ENCODE peak calls at places on chromosome 7, in six cellular contexts. One of them, this sample, is unnamed.

GRCh38 chr7:36677769-36678435 is 46.4 kb downstream of the AOAH start:
- DNase-seq in stimulated activated CD4-positive, alpha-beta T cell treated with anti-CD3 and anti-CD28 coated beads, TNF-alpha, amount 100 ng/mL, for 24 hours: peak; percentile 62
- DNase-seq in NCI-H1694: no peak
- DNase-seq in T-cell: peak; percentile 19
- DNase-seq in lower lobe of right lung: no peak
- DNase-seq in activated T-helper 1 cell treated with anti-CD3 and anti-CD28 coated beads, Interleukin-2, amount 50 U/mL, for 16 hours: peak; percentile 34
- DNase-seq in this sample: no peak

GRCh38 chr7:41478187-41478586 is 224.7 kb downstream of the INHBA start:
- DNase-seq in stimulated activated CD4-positive, alpha-beta T cell treated with anti-CD3 and anti-CD28 coated beads, TNF-alpha, amount 100 ng/mL, for 24 hours: no peak
- DNase-seq in NCI-H1694: no peak
- DNase-seq in activated T-helper 1 cell treated with anti-CD3 and anti-CD28 coated beads, Interleukin-2, amount 50 U/mL, for 16 hours: no peak
- DNase-seq in lower lobe of right lung: no peak
- DNase-seq in T-cell: no peak
- DNase-seq in this sample: no peak

GRCh38 chr7:20280475-20281351 is 50.0 kb upstream of the ITGB8 start:
- DNase-seq in stimulated activated CD4-positive, alpha-beta T cell treated with anti-CD3 and anti-CD28 coated beads, TNF-alpha, amount 100 ng/mL, for 24 hours: no peak
- DNase-seq in T-cell: no peak
- DNase-seq in activated T-helper 1 cell treated with anti-CD3 and anti-CD28 coated beads, Interleukin-2, amount 50 U/mL, for 16 hours: no peak
- DNase-seq in lower lobe of right lung: no peak
- DNase-seq in NCI-H1694: no peak
- DNase-seq in this sample: no peak

GRCh38 chr7:50159154-50159553 is 66.1 kb upstream of the ZPBP start:
- DNase-seq in NCI-H1694: no peak
- DNase-seq in activated T-helper 1 cell treated with anti-CD3 and anti-CD28 coated beads, Interleukin-2, amount 50 U/mL, for 16 hours: no peak
- DNase-seq in stimulated activated CD4-positive, alpha-beta T cell treated with anti-CD3 and anti-CD28 coated beads, TNF-alpha, amount 100 ng/mL, for 24 hours: no peak
- DNase-seq in lower lobe of right lung: no peak
- DNase-seq in T-cell: no peak
- DNase-seq in this sample: no peak

GRCh38 chr7:13742719-13743640 is 246.5 kb downstream of the ETV1 start:
- DNase-seq in lower lobe of right lung: peak; percentile 35
- DNase-seq in NCI-H1694: peak; percentile 16
- DNase-seq in activated T-helper 1 cell treated with anti-CD3 and anti-CD28 coated beads, Interleukin-2, amount 50 U/mL, for 16 hours: no peak
- DNase-seq in stimulated activated CD4-positive, alpha-beta T cell treated with anti-CD3 and anti-CD28 coated beads, TNF-alpha, amount 100 ng/mL, for 24 hours: no peak
- DNase-seq in T-cell: no peak
- DNase-seq in this sample: no peak

GRCh38 chr7:73779517-73779916 is 9.4 kb upstream of the CLDN3 start:
- DNase-seq in lower lobe of right lung: no peak
- DNase-seq in stimulated activated CD4-positive, alpha-beta T cell treated with anti-CD3 and anti-CD28 coated beads, TNF-alpha, amount 100 ng/mL, for 24 hours: no peak
- DNase-seq in T-cell: no peak
- DNase-seq in activated T-helper 1 cell treated with anti-CD3 and anti-CD28 coated beads, Interleukin-2, amount 50 U/mL, for 16 hours: no peak
- DNase-seq in NCI-H1694: no peak
- DNase-seq in this sample: no peak

GRCh38 chr7:106313456-106313891 is 28.7 kb upstream of the NAMPT start:
- DNase-seq in T-cell: no peak
- DNase-seq in NCI-H1694: no peak
- DNase-seq in activated T-helper 1 cell treated with anti-CD3 and anti-CD28 coated beads, Interleukin-2, amount 50 U/mL, for 16 hours: no peak
- DNase-seq in stimulated activated CD4-positive, alpha-beta T cell treated with anti-CD3 and anti-CD28 coated beads, TNF-alpha, amount 100 ng/mL, for 24 hours: no peak
- DNase-seq in lower lobe of right lung: no peak
- DNase-seq in this sample: no peak

GRCh38 chr7:134553976-134554375 is 5.1 kb downstream of the AKR1B15 start:
- DNase-seq in NCI-H1694: no peak
- DNase-seq in activated T-helper 1 cell treated with anti-CD3 and anti-CD28 coated beads, Interleukin-2, amount 50 U/mL, for 16 hours: no peak
- DNase-seq in T-cell: no peak
- DNase-seq in lower lobe of right lung: no peak
- DNase-seq in stimulated activated CD4-positive, alpha-beta T cell treated with anti-CD3 and anti-CD28 coated beads, TNF-alpha, amount 100 ng/mL, for 24 hours: no peak
- DNase-seq in this sample: no peak

GRCh38 chr7:1531263-1531978 is 919 bp downstream of the MAFK start:
- DNase-seq in activated T-helper 1 cell treated with anti-CD3 and anti-CD28 coated beads, Interleukin-2, amount 50 U/mL, for 16 hours: peak; percentile 36
- DNase-seq in stimulated activated CD4-positive, alpha-beta T cell treated with anti-CD3 and anti-CD28 coated beads, TNF-alpha, amount 100 ng/mL, for 24 hours: no peak
- DNase-seq in T-cell: peak; percentile 27
- DNase-seq in NCI-H1694: no peak
- DNase-seq in lower lobe of right lung: no peak
- DNase-seq in this sample: no peak

GRCh38 chr7:153829523-153829922 is 222.7 kb upstream of the DPP6 start:
- DNase-seq in T-cell: no peak
- DNase-seq in stimulated activated CD4-positive, alpha-beta T cell treated with anti-CD3 and anti-CD28 coated beads, TNF-alpha, amount 100 ng/mL, for 24 hours: no peak
- DNase-seq in lower lobe of right lung: no peak
- DNase-seq in activated T-helper 1 cell treated with anti-CD3 and anti-CD28 coated beads, Interleukin-2, amount 50 U/mL, for 16 hours: no peak
- DNase-seq in NCI-H1694: no peak
- DNase-seq in this sample: no peak

GRCh38 chr7:20301311-20301939 is 29.3 kb upstream of the ITGB8 start:
- DNase-seq in NCI-H1694: no peak
- DNase-seq in T-cell: no peak
- DNase-seq in activated T-helper 1 cell treated with anti-CD3 and anti-CD28 coated beads, Interleukin-2, amount 50 U/mL, for 16 hours: no peak
- DNase-seq in lower lobe of right lung: no peak
- DNase-seq in stimulated activated CD4-positive, alpha-beta T cell treated with anti-CD3 and anti-CD28 coated beads, TNF-alpha, amount 100 ng/mL, for 24 hours: no peak
- DNase-seq in this sample: no peak

GRCh38 chr7:66236713-66237303 is 31.7 kb downstream of the TPST1 start:
- DNase-seq in lower lobe of right lung: no peak
- DNase-seq in stimulated activated CD4-positive, alpha-beta T cell treated with anti-CD3 and anti-CD28 coated beads, TNF-alpha, amount 100 ng/mL, for 24 hours: no peak
- DNase-seq in activated T-helper 1 cell treated with anti-CD3 and anti-CD28 coated beads, Interleukin-2, amount 50 U/mL, for 16 hours: no peak
- DNase-seq in T-cell: no peak
- DNase-seq in NCI-H1694: no peak
- DNase-seq in this sample: no peak

GRCh38 chr7:1331026-1331425 is 98.4 kb downstream of the UNCX start:
- DNase-seq in lower lobe of right lung: peak; percentile 24
- DNase-seq in stimulated activated CD4-positive, alpha-beta T cell treated with anti-CD3 and anti-CD28 coated beads, TNF-alpha, amount 100 ng/mL, for 24 hours: no peak
- DNase-seq in NCI-H1694: no peak
- DNase-seq in T-cell: no peak
- DNase-seq in activated T-helper 1 cell treated with anti-CD3 and anti-CD28 coated beads, Interleukin-2, amount 50 U/mL, for 16 hours: no peak
- DNase-seq in this sample: no peak

GRCh38 chr7:105638942-105639495 is 57.7 kb upstream of the EFCAB10 start:
- DNase-seq in NCI-H1694: no peak
- DNase-seq in T-cell: no peak
- DNase-seq in lower lobe of right lung: no peak
- DNase-seq in stimulated activated CD4-positive, alpha-beta T cell treated with anti-CD3 and anti-CD28 coated beads, TNF-alpha, amount 100 ng/mL, for 24 hours: no peak
- DNase-seq in activated T-helper 1 cell treated with anti-CD3 and anti-CD28 coated beads, Interleukin-2, amount 50 U/mL, for 16 hours: no peak
- DNase-seq in this sample: no peak

GRCh38 chr7:106345421-106346166 is 60.8 kb upstream of the NAMPT start:
- DNase-seq in T-cell: no peak
- DNase-seq in activated T-helper 1 cell treated with anti-CD3 and anti-CD28 coated beads, Interleukin-2, amount 50 U/mL, for 16 hours: peak; percentile 37
- DNase-seq in stimulated activated CD4-positive, alpha-beta T cell treated with anti-CD3 and anti-CD28 coated beads, TNF-alpha, amount 100 ng/mL, for 24 hours: peak; percentile 53
- DNase-seq in NCI-H1694: no peak
- DNase-seq in lower lobe of right lung: no peak
- DNase-seq in this sample: no peak

GRCh38 chr7:131105294-131105802 is 222.3 kb upstream of the MKLN1 start:
- DNase-seq in NCI-H1694: no peak
- DNase-seq in activated T-helper 1 cell treated with anti-CD3 and anti-CD28 coated beads, Interleukin-2, amount 50 U/mL, for 16 hours: no peak
- DNase-seq in T-cell: no peak
- DNase-seq in stimulated activated CD4-positive, alpha-beta T cell treated with anti-CD3 and anti-CD28 coated beads, TNF-alpha, amount 100 ng/mL, for 24 hours: no peak
- DNase-seq in lower lobe of right lung: no peak
- DNase-seq in this sample: no peak

GRCh38 chr7:142806021-142806353 is 35.2 kb downstream of the PRSS2 start:
- DNase-seq in stimulated activated CD4-positive, alpha-beta T cell treated with anti-CD3 and anti-CD28 coated beads, TNF-alpha, amount 100 ng/mL, for 24 hours: no peak
- DNase-seq in activated T-helper 1 cell treated with anti-CD3 and anti-CD28 coated beads, Interleukin-2, amount 50 U/mL, for 16 hours: no peak
- DNase-seq in T-cell: no peak
- DNase-seq in NCI-H1694: no peak
- DNase-seq in lower lobe of right lung: no peak
- DNase-seq in this sample: no peak

GRCh38 chr7:95367606-95368005 is 28.6 kb downstream of the PON3 start:
- DNase-seq in NCI-H1694: no peak
- DNase-seq in T-cell: no peak
- DNase-seq in stimulated activated CD4-positive, alpha-beta T cell treated with anti-CD3 and anti-CD28 coated beads, TNF-alpha, amount 100 ng/mL, for 24 hours: no peak
- DNase-seq in lower lobe of right lung: no peak
- DNase-seq in activated T-helper 1 cell treated with anti-CD3 and anti-CD28 coated beads, Interleukin-2, amount 50 U/mL, for 16 hours: no peak
- DNase-seq in this sample: no peak

GRCh38 chr7:45598697-45599520 is 24.7 kb downstream of the ADCY1 start:
- DNase-seq in stimulated activated CD4-positive, alpha-beta T cell treated with anti-CD3 and anti-CD28 coated beads, TNF-alpha, amount 100 ng/mL, for 24 hours: no peak
- DNase-seq in T-cell: no peak
- DNase-seq in lower lobe of right lung: no peak
- DNase-seq in activated T-helper 1 cell treated with anti-CD3 and anti-CD28 coated beads, Interleukin-2, amount 50 U/mL, for 16 hours: no peak
- DNase-seq in NCI-H1694: no peak
- DNase-seq in this sample: no peak

GRCh38 chr7:135251502-135252327 is 18.1 kb downstream of the STRA8 start:
- DNase-seq in stimulated activated CD4-positive, alpha-beta T cell treated with anti-CD3 and anti-CD28 coated beads, TNF-alpha, amount 100 ng/mL, for 24 hours: no peak
- DNase-seq in T-cell: no peak
- DNase-seq in NCI-H1694: no peak
- DNase-seq in lower lobe of right lung: no peak
- DNase-seq in activated T-helper 1 cell treated with anti-CD3 and anti-CD28 coated beads, Interleukin-2, amount 50 U/mL, for 16 hours: no peak
- DNase-seq in this sample: no peak

GRCh38 chr7:140021603-140022002 is 41.1 kb downstream of the PARP12 start:
- DNase-seq in T-cell: no peak
- DNase-seq in NCI-H1694: no peak
- DNase-seq in activated T-helper 1 cell treated with anti-CD3 and anti-CD28 coated beads, Interleukin-2, amount 50 U/mL, for 16 hours: no peak
- DNase-seq in stimulated activated CD4-positive, alpha-beta T cell treated with anti-CD3 and anti-CD28 coated beads, TNF-alpha, amount 100 ng/mL, for 24 hours: no peak
- DNase-seq in lower lobe of right lung: no peak
- DNase-seq in this sample: no peak

GRCh38 chr7:36564500-36564899 is 159.8 kb downstream of the AOAH start:
- DNase-seq in NCI-H1694: no peak
- DNase-seq in lower lobe of right lung: no peak
- DNase-seq in stimulated activated CD4-positive, alpha-beta T cell treated with anti-CD3 and anti-CD28 coated beads, TNF-alpha, amount 100 ng/mL, for 24 hours: no peak
- DNase-seq in T-cell: no peak
- DNase-seq in activated T-helper 1 cell treated with anti-CD3 and anti-CD28 coated beads, Interleukin-2, amount 50 U/mL, for 16 hours: no peak
- DNase-seq in this sample: no peak

GRCh38 chr7:69814421-69814962 is 216.2 kb downstream of the AUTS2 start:
- DNase-seq in lower lobe of right lung: no peak
- DNase-seq in T-cell: no peak
- DNase-seq in stimulated activated CD4-positive, alpha-beta T cell treated with anti-CD3 and anti-CD28 coated beads, TNF-alpha, amount 100 ng/mL, for 24 hours: no peak
- DNase-seq in activated T-helper 1 cell treated with anti-CD3 and anti-CD28 coated beads, Interleukin-2, amount 50 U/mL, for 16 hours: no peak
- DNase-seq in NCI-H1694: no peak
- DNase-seq in this sample: no peak

GRCh38 chr7:107147464-107148214 is 21.2 kb upstream of the HBP1 start:
- DNase-seq in lower lobe of right lung: no peak
- DNase-seq in NCI-H1694: peak; percentile 5
- DNase-seq in T-cell: peak; percentile 36
- DNase-seq in activated T-helper 1 cell treated with anti-CD3 and anti-CD28 coated beads, Interleukin-2, amount 50 U/mL, for 16 hours: no peak
- DNase-seq in stimulated activated CD4-positive, alpha-beta T cell treated with anti-CD3 and anti-CD28 coated beads, TNF-alpha, amount 100 ng/mL, for 24 hours: no peak
- DNase-seq in this sample: no peak

This sample was measured in D721Med.